ENCODE peak calls at places on chromosomes 2 and 18, in seven cellular contexts. X is upper lobe of left lung; Y is effector memory CD4-positive, alpha-beta T cell; M is body of pancreas; I is cardiac muscle cell; W is psoas muscle; L is tibial artery. C is an unnamed sample. For H3K27me3 and H3K36me3, the result is how much of the 10 kb centered on the place peaks cover.

GRCh38 chr18:37270046-37270665 is 295.4 kb downstream of the CELF4 start:
- DNase-seq in X (no peak), Y (no peak), M (peak), I (peak), W (no peak), L (no peak), C (peak)

GRCh38 chr2:235116885-235117492 is 165.2 kb downstream of the SH3BP4 start:
- DNase-seq in X (no peak), Y (no peak), M (no peak), I (peak), W (no peak), L (no peak), C (no peak)

GRCh38 chr2:236587861-236588495 is 18.4 kb downstream of the ACKR3 start:
- DNase-seq in X (no peak), Y (no peak), M (no peak), I (no peak), W (no peak), L (no peak), C (no peak)

GRCh38 chr2:177355874-177356273 is 36.7 kb upstream of the AGPS start:
- DNase-seq in X (no peak), Y (no peak), M (no peak), I (no peak), W (no peak), L (no peak), C (no peak)

GRCh38 chr2:149065236-149065635 is 26.7 kb downstream of the LYPD6B start:
- DNase-seq in X (no peak), Y (no peak), M (no peak), I (no peak), W (no peak), L (no peak), C (no peak)

GRCh38 chr2:20919301-20919800 is 96.5 kb upstream of the LDAH start:
- DNase-seq in X (no peak), Y (no peak), M (no peak), I (no peak), W (no peak), L (no peak), C (no peak)

GRCh38 chr2:232352511-232353091 is 25.9 kb upstream of the ALPP start:
- DNase-seq in X (peak), Y (no peak), M (no peak), I (no peak), W (peak), L (no peak), C (no peak)

GRCh38 chr2:189143930-189144329 is 35.6 kb downstream of the COL5A2 start:
- DNase-seq in X (no peak), Y (no peak), M (no peak), I (no peak), W (no peak), L (no peak), C (no peak)

GRCh38 chr2:238714038-238714528 is 133.8 kb upstream of the TWIST2 start:
- DNase-seq in X (no peak), Y (no peak), M (no peak), I (no peak), W (no peak), L (no peak), C (no peak)

GRCh38 chr2:68217729-68218128 is 34.6 kb downstream of the PPP3R1 start:
- DNase-seq in X (no peak), Y (no peak), M (no peak), I (no peak), W (no peak), L (no peak), C (no peak)

GRCh38 chr2:120349125-120349921 is 3.4 kb downstream of the INHBB start:
- DNase-seq in X (peak), Y (no peak), M (no peak), I (peak), W (peak), L (no peak), C (no peak)

GRCh38 chr18:32669549-32670165 is 103.2 kb downstream of the KLHL14 start:
- DNase-seq in X (peak), Y (no peak), M (no peak), I (no peak), W (no peak), L (no peak), C (no peak)

GRCh38 chr2:96760986-96761832 is 507 bp downstream of the CNNM4 start:
- DNase-seq in X (peak), Y (no peak), M (peak), I (no peak), W (no peak), L (peak), C (no peak)

GRCh38 chr18:46071894-46072867 is at the start of gene PSTPIP2:
- DNase-seq in X (peak), Y (peak), M (peak), I (peak), W (peak), L (peak), C (no peak)

GRCh38 chr2:231611273-231612198 is 18.9 kb downstream of the TEX44 start:
- DNase-seq in X (no peak), Y (no peak), M (peak), I (peak), W (no peak), L (peak), C (peak)

GRCh38 chr2:127398239-127398590 is 10.4 kb upstream of the MAP3K2 start:
- DNase-seq in X (no peak), Y (no peak), M (peak), I (no peak), W (peak), L (peak), C (peak)

GRCh38 chr2:15814946-15815345 is 125.4 kb upstream of the MYCN start:
- DNase-seq in X (no peak), Y (no peak), M (no peak), I (no peak), W (no peak), L (no peak), C (no peak)

GRCh38 chr2:196515041-196515440 is 124.5 kb upstream of the CCDC150 start:
- DNase-seq in X (peak), Y (no peak), M (no peak), I (no peak), W (no peak), L (no peak), C (no peak)

GRCh38 chr2:216694201-216694825 is 1.0 kb downstream of the IGFBP5 start:
- DNase-seq in X (peak), Y (no peak), M (peak), I (peak), W (peak), L (peak), C (no peak)

GRCh38 chr2:196987654-196988364 is 61.3 kb upstream of the PGAP1 start:
- DNase-seq in X (no peak), Y (no peak), M (peak), I (peak), W (no peak), L (no peak), C (peak)

GRCh38 chr2:39023649-39024048 is 97.2 kb downstream of the SOS1 start:
- DNase-seq in X (no peak), Y (no peak), M (no peak), I (no peak), W (no peak), L (no peak), C (no peak)

GRCh38 chr2:149662556-149662955 is 75.0 kb upstream of the MMADHC start:
- DNase-seq in X (no peak), Y (no peak), M (no peak), I (no peak), W (no peak), L (no peak), C (no peak)

GRCh38 chr2:47503481-47504070 is 100.6 kb downstream of the MSH2 start:
- DNase-seq in X (no peak), Y (no peak), M (no peak), I (no peak), W (no peak), L (no peak), C (no peak)

GRCh38 chr2:14427982-14428567 is 204.4 kb upstream of the LRATD1 start:
- DNase-seq in X (no peak), Y (no peak), M (peak), I (no peak), W (no peak), L (peak), C (no peak)

GRCh38 chr2:116098049-116098448 is 1655.6 kb downstream of the DPP10 start:
- DNase-seq in X (no peak), Y (no peak), M (no peak), I (no peak), W (no peak), L (no peak), C (no peak)

GRCh38 chr2:156321243-156321904 is 11.1 kb downstream of the NR4A2 start:
- DNase-seq in X (peak), Y (no peak), M (peak), I (peak), W (peak), L (no peak), C (no peak)

GRCh38 chr18:50131591-50131990 is 63.4 kb downstream of the MYO5B start:
- DNase-seq in X (no peak), Y (no peak), M (no peak), I (no peak), W (no peak), L (no peak), C (no peak)

GRCh38 chr2:42949125-42949524 is 156.7 kb upstream of the HAAO start:
- DNase-seq in X (no peak), Y (no peak), M (peak), I (no peak), W (peak), L (no peak), C (no peak)

GRCh38 chr2:67790622-67791021 is 272.2 kb downstream of the C1D start:
- DNase-seq in X (no peak), Y (no peak), M (no peak), I (no peak), W (no peak), L (no peak), C (peak)

GRCh38 chr2:72139471-72139870 is 8.2 kb downstream of the CYP26B1 start:
- DNase-seq in X (no peak), Y (no peak), M (peak), I (no peak), W (no peak), L (no peak), C (no peak)

GRCh38 chr2:235674116-235674515 is 180.3 kb downstream of the AGAP1 start:
- DNase-seq in X (no peak), Y (no peak), M (no peak), I (peak), W (no peak), L (no peak), C (no peak)

GRCh38 chr2:23412556-23413155 is 27.7 kb downstream of the KLHL29 start:
- DNase-seq in X (no peak), Y (no peak), M (no peak), I (no peak), W (no peak), L (no peak), C (no peak)

GRCh38 chr2:206665251-206665650 is 23.0 kb downstream of the FAM237A start:
- DNase-seq in X (no peak), Y (no peak), M (no peak), I (no peak), W (no peak), L (no peak), C (no peak)

GRCh38 chr18:35231052-35231451 is 9.8 kb upstream of the ZNF397 start:
- DNase-seq in X (no peak), Y (peak), M (peak), I (peak), W (peak), L (peak), C (peak)
- H3K4me3 ChIP-seq in X (no peak), Y (no peak), M (no peak), I (peak), W (peak), L (no peak), C (peak)

DNA sequence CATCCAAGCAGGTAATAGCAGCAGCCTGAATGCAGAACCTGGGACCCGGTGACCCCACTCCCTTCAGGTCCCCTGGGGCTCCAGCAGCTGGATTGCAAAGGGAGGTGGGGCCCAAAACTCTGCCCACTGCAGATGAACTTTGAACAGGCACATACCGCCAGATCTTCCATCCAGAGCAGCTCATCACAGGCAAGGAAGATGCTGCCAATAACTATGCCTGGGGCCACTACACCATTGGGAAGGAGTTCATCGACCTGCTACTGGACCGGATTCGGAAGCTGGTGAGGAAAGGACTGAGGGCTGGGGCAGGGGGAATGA is 9.2 kb upstream of the DNAJB2 start:
- DNase-seq in X (no peak), Y (no peak), M (no peak), I (no peak), W (no peak), L (no peak), C (no peak)
- H3K27me3 ChIP-seq in X (under half), Y (under half), M (under half), I (under half), W (under half), L (under half), C (under half)

DNA sequence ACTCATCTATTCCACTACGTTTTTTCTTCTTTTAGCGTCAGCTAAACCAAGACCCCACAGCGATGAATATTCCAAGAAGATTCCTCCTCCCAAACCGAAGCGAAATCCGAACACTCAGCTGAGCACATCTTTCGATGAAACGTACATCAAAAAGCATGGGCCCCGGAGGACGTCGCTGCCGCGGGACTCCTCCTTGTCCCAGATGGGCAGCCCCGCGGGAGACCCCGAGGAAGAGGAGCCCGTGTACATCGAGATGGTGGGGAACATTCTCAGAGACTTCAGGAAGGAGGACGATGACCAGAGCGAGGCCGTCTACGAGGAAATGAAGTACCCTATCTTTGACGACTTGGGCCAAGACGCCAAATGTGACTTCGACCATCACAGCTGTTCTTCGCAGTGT is 182.4 kb downstream of the NYAP2 start:
- DNase-seq in X (peak), Y (no peak), M (no peak), I (no peak), W (no peak), L (no peak), C (no peak)
- H3K36me3 ChIP-seq in X (under half), Y (under half), M (under half), I (under half), W (under half), L (under half), C (under half)

GRCh38 chr2:104841694-104842093 is 12.2 kb upstream of the POU3F3 start:
- DNase-seq in X (no peak), Y (no peak), M (no peak), I (no peak), W (no peak), L (no peak), C (no peak)
- H3K4me3 ChIP-seq in X (no peak), Y (no peak), M (no peak), I (no peak), W (no peak), L (no peak), C (no peak)

GRCh38 chr2:157934684-157935377 is 58.7 kb upstream of the ACVR1 start:
- DNase-seq in X (no peak), Y (no peak), M (no peak), I (no peak), W (no peak), L (no peak), C (no peak)

GRCh38 chr2:157940024-157940423 is 63.9 kb upstream of the ACVR1 start:
- DNase-seq in X (no peak), Y (no peak), M (no peak), I (no peak), W (no peak), L (no peak), C (no peak)

GRCh38 chr2:157935378-157935726 is 59.2 kb upstream of the ACVR1 start:
- DNase-seq in X (no peak), Y (no peak), M (no peak), I (no peak), W (no peak), L (no peak), C (no peak)

GRCh38 chr2:157936464-157936863 is 60.3 kb upstream of the ACVR1 start:
- DNase-seq in X (no peak), Y (no peak), M (no peak), I (no peak), W (no peak), L (no peak), C (no peak)

GRCh38 chr2:157938556-157938955 is 62.4 kb upstream of the ACVR1 start:
- DNase-seq in X (no peak), Y (no peak), M (no peak), I (peak), W (no peak), L (no peak), C (no peak)
- H3K27me3 ChIP-seq in X (under half), Y (under half), M (under half), I (under half), W (under half), L (under half), C (under half)

DNA sequence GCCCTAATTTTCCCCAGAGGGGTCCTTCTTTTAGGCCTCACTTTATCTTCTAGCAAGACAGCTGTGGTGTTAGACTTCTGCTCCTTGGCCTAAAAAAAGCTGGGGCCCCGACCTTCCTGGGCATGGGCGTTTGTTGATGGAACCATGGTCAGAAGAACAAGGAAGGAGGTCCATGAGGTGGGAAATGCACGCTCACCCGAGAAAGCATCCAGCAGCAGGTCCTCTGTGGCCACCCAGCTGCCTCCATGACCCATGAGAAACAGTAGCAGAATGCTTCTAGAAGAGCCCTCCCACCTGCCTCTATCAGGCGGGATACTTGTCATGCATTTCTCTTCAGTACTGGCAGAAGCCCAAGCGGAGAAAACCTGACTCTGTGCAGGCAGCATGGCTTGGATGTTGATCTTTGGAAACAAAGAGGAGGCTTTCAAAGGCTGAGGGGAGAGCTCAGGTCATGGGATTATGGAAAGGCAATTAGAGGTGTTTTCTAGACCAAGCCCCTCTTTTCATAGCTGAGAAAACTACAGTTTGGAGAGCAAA is 249.1 kb downstream of the FAM210A start:
- DNase-seq in X (no peak), Y (no peak), M (no peak), I (no peak), W (no peak), L (no peak), C (no peak)
- H3K36me3 ChIP-seq in X (under half), Y (under half), M (under half), I (under half), W (under half), L (under half), C (under half)

DNA sequence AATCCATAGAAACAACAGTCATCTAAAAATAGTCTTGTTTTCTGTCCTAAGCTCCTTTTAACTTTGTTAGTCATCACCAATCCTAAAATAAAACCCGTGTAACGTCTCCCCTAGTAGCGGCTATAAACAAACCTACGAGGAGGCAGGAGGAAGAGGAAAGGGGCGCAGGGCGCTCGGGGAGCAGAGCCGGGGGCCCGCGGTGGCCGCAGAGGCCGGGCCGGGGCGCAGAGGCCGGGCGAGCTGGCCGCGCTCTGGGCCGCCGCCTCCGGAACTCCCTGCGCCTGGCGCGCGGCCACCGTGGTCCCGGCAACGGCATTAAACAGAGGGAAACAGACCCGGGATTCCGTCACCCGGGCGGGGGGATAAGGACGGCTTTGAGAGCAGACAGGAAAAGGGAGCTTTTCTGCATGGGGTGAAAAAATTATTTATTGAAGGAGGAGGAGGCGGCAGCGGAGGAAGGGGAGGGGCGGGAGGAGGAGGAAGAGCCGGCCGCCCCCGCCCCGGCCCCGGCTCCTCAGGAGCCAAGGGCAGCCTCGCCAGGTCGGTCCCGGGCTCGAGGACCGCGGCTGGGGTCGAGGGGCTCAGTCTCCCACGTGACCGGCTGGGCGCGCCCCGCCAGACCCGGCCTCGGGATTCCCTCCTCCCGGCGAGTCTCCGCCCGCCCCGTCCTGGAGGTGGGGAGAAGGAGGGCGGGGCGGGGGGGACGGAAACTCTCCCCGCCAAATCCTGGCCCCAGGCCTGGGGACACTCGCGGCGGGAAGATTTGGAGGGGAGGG is 1.9 kb upstream of the NFATC1 start:
- DNase-seq in X (peak), Y (no peak), M (peak), I (peak), W (peak), L (peak), C (peak)
- H3K4me3 ChIP-seq in X (peak), Y (peak), M (peak), I (peak), W (peak), L (peak), C (peak)